ENCODE peak calls at places on chromosomes 1 and 21, in four cellular contexts. R is OCI-LY7, S is GM23338, V is hepatocyte. A is an unnamed sample.

GRCh38 chr21:38167345-38167744 is 89.4 kb upstream of the KCNJ15 start:
- DNase-seq in S (no peak), V (no peak), R (no peak), A (no peak)

GRCh38 chr1:63524166-63524565 is 841 bp downstream of the EFCAB7 start:
- DNase-seq in R (peak; percentile 27), S (no peak), V (no peak), A (no peak)

GRCh38 chr1:108051625-108052382 is 86.8 kb upstream of the VAV3 start:
- DNase-seq in R (no peak), V (peak; percentile 37), S (peak; percentile 74), A (no peak)

GRCh38 chr1:59697138-59697811 is 117.5 kb upstream of the HOOK1 start:
- DNase-seq in V (no peak), R (no peak), S (no peak), A (no peak)

GRCh38 chr1:245715970-245716369 is 561.2 kb downstream of the KIF26B start:
- DNase-seq in V (no peak), S (no peak), R (no peak), A (peak; percentile 97)

GRCh38 chr1:20483098-20483832 is 2.7 kb downstream of the CAMK2N1 start:
- DNase-seq in R (no peak), V (no peak), S (no peak), A (no peak)

GRCh38 chr1:17432412-17432811 is 7.1 kb downstream of the RCC2 start:
- DNase-seq in S (no peak), R (no peak), V (no peak), A (no peak)

GRCh38 chr21:38567577-38568360 is 69.5 kb upstream of the ERG start:
- DNase-seq in R (no peak), S (peak; percentile 13), V (peak; percentile 47), A (no peak)

GRCh38 chr1:156640842-156641706 is 843 bp upstream of the BCAN start:
- DNase-seq in R (no peak), S (no peak), V (no peak), A (no peak)

GRCh38 chr1:11886986-11887665 is 28.4 kb upstream of the NPPB start:
- DNase-seq in S (no peak), V (no peak), R (no peak), A (no peak)

GRCh38 chr1:203038217-203038741 is 12.0 kb downstream of the PPFIA4 start:
- DNase-seq in V (no peak), S (no peak), R (peak; percentile 15), A (peak; percentile 63)

GRCh38 chr1:23613191-23614126 is 54.2 kb upstream of the ID3 start:
- DNase-seq in V (no peak), S (no peak), R (peak; percentile 96), A (no peak)

GRCh38 chr1:186244825-186245224 is 130.2 kb downstream of the TPR start:
- DNase-seq in R (peak; percentile 29), S (peak; percentile 68), V (no peak), A (peak; percentile 9)

GRCh38 chr1:76901158-76901767 is 34.0 kb downstream of the ST6GALNAC5 start:
- DNase-seq in R (peak; percentile 55), V (peak; percentile 57), S (peak; percentile 80), A (peak; percentile 76)

GRCh38 chr1:114369930-114370329 is 141.1 kb downstream of the TRIM33 start:
- DNase-seq in S (no peak), R (no peak), V (no peak), A (no peak)

GRCh38 chr1:41377397-41377796 is 16.2 kb downstream of the FOXO6 start:
- DNase-seq in V (no peak), R (no peak), S (no peak), A (no peak)

GRCh38 chr1:182348916-182349747 is 42.5 kb downstream of the GLUL start:
- DNase-seq in R (no peak), S (no peak), V (peak; percentile 21), A (no peak)

GRCh38 chr1:34785875-34786470 is 5.0 kb downstream of the GJB3 start:
- DNase-seq in S (no peak), V (no peak), R (no peak), A (no peak)

GRCh38 chr1:112417985-112418607 is 22.1 kb downstream of the CTTNBP2NL start:
- DNase-seq in S (no peak), R (no peak), V (no peak), A (no peak)

GRCh38 chr21:28018741-28019669 is 973.7 kb downstream of the LTN1 start:
- DNase-seq in V (peak; percentile 12), R (peak; percentile 15), S (peak; percentile 5), A (peak; percentile 55)

GRCh38 chr1:117985973-117986372 is 56.4 kb downstream of the WDR3 start:
- DNase-seq in S (no peak), V (no peak), R (no peak), A (no peak)

GRCh38 chr1:96370752-96371151 is 350.8 kb upstream of the PTBP2 start:
- DNase-seq in V (peak; percentile 30), R (no peak), S (no peak), A (peak; percentile 68)

GRCh38 chr1:157725214-157725577 is 24.6 kb upstream of the FCRL3 start:
- DNase-seq in V (no peak), R (peak; percentile 71), S (no peak), A (no peak)

GRCh38 chr1:2526824-2527552 is 592 bp upstream of the PANK4 start:
- DNase-seq in V (peak; percentile 71), R (no peak), S (no peak), A (peak; percentile 80)

GRCh38 chr1:152917794-152918193 is 9.4 kb downstream of the IVL start:
- DNase-seq in R (no peak), S (peak; percentile 72), V (no peak), A (peak; percentile 12)

GRCh38 chr1:183506561-183506960 is 34.3 kb downstream of the SMG7 start:
- DNase-seq in R (no peak), V (no peak), S (no peak), A (no peak)

GRCh38 chr21:32413697-32414578 is 1.4 kb downstream of the EVA1C start:
- DNase-seq in S (no peak), V (no peak), R (no peak), A (peak; percentile 46)

GRCh38 chr1:200279810-200280411 is 129.9 kb downstream of the ZNF281 start:
- DNase-seq in R (peak; percentile 46), V (peak; percentile 67), S (peak; percentile 92), A (peak; percentile 99)

GRCh38 chr1:166233750-166234366 is 67.1 kb upstream of the FAM78B start:
- DNase-seq in S (peak; percentile 6), V (no peak), R (no peak), A (no peak)

GRCh38 chr1:11337536-11338350 is 64.7 kb downstream of the UBIAD1 start:
- DNase-seq in V (peak; percentile 67), S (peak; percentile 82), R (peak; percentile 71), A (peak; percentile 54)

GRCh38 chr1:167629681-167630567 is at the start of gene RCSD1:
- DNase-seq in V (no peak), S (peak; percentile 45), R (peak; percentile 76), A (no peak)

GRCh38 chr1:4657244-4657789 is 2.9 kb downstream of the AJAP1 start:
- DNase-seq in R (no peak), S (no peak), V (no peak), A (no peak)

GRCh38 chr1:186689907-186690306 is 9.7 kb upstream of the PTGS2 start:
- DNase-seq in S (no peak), R (no peak), V (no peak), A (no peak)

GRCh38 chr1:3717041-3717714 is 35.1 kb upstream of the CCDC27 start:
- DNase-seq in V (no peak), R (no peak), S (no peak), A (no peak)

GRCh38 chr21:38223893-38224540 is 32.8 kb upstream of the KCNJ15 start:
- DNase-seq in R (peak; percentile 56), S (peak; percentile 60), V (no peak), A (peak; percentile 22)

DNA sequence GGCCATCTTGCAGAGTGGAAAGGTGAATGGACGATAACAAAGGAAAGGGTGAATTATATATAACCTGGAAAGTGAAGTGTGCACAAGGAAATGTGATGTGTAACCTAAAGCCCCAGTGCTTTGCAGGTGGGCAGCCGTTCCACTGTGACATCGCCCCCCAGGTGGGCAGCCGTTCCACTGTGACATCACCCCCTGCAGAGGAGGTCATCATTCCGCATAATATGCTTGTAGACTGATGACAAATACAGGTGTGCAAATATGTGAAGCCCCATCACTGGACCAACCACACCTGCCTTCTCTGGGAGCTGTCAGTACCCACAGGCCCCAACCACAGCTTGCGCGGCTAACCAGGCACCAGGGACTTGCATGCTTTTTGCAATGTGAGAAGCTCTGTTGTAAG is 4.7 kb upstream of the ZNF496 start:
- DNase-seq in S (no peak), V (no peak), R (no peak), A (no peak)
- TF ChIP-seq EZH2phosphoT487 in S (no peak), V (no peak), R (no peak), A (no peak)

GRCh38 chr21:45136500-45136899 is 62.1 kb downstream of the ADARB1 start:
- DNase-seq in S (no peak), R (no peak), V (no peak), A (no peak)

GRCh38 chr21:45135868-45136267 is 61.5 kb downstream of the ADARB1 start:
- DNase-seq in R (no peak), V (no peak), S (no peak), A (no peak)

GRCh38 chr21:45138199-45139002 is 64.0 kb downstream of the ADARB1 start:
- DNase-seq in R (peak; percentile 80), V (peak; percentile 84), S (peak; percentile 92), A (peak; percentile 70)

GRCh38 chr21:45136927-45137611 is 62.7 kb downstream of the ADARB1 start:
- DNase-seq in S (peak; percentile 96), R (peak; percentile 79), V (peak; percentile 93), A (peak; percentile 92)

GRCh38 chr21:45137612-45137937 is 63.2 kb downstream of the ADARB1 start:
- DNase-seq in R (no peak), V (no peak), S (no peak), A (no peak)
- H3K4me2 ChIP-seq in R (no peak overlapping the region), V (no peak overlapping the region), S (no peak overlapping the region), A (no peak overlapping the region)

DNA sequence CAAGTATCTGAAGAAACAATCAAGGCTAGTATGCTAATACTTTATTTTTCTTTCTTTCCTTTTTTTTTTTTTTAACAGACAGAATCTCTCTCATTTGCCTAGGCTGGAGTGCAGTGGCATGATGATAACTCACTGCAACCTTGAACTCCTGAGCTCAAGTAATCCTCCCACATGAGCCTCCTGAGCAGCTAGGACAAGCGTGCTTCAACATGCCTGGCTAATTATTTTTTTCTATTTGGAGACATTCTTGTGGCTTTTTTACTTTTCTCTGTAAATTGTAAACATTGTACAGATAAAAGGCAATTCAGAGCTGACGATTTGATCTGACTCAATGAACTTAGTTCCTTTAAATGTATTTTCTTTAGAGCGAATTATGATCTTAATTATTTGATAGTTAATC is 41.4 kb downstream of the CCDC18 start:
- DNase-seq in R (no peak), V (peak; percentile 4), S (no peak), A (no peak)
- TF ChIP-seq EZH2phosphoT487 in R (no peak), V (no peak), S (no peak), A (no peak)

GRCh38 chr1:1419363-1419811 is 1.7 kb downstream of the ANKRD65 start:
- DNase-seq in V (no peak), R (no peak), S (no peak), A (no peak)
- H3K4me2 ChIP-seq in V (peak overlapping the region; percentile 67), R (no peak overlapping the region), S (peak overlapping the region; percentile 77), A (no peak overlapping the region)

A was measured in PC-3.